ENCODE peak calls at places on chromosomes 12 and 14, in eight cellular contexts. Y is dorsolateral prefrontal cortex, Z is tibial nerve, W is adipocyte, I is MM.1S, C is GM12878, A is BE2C, S is testis. V is an unnamed sample.

GRCh38 chr12:123027726-123028445 is 47.4 kb downstream of the ARL6IP4 start:
- DNase-seq in Y (no peak), Z (no peak), W (no peak), I (no peak), C (no peak), A (no peak), S (no peak), V (no peak)

GRCh38 chr12:89400415-89400814 is 48.1 kb upstream of the DUSP6 start:
- DNase-seq in Y (no peak), Z (no peak), W (no peak), I (no peak), C (no peak), A (no peak), S (no peak), V (no peak)

GRCh38 chr12:27975222-27976136 is 2.9 kb upstream of the PTHLH start:
- DNase-seq in Y (no peak), Z (no peak), W (peak; percentile 54), I (no peak), C (no peak), A (peak; percentile 36), S (peak; percentile 37), V (peak; percentile 62)

GRCh38 chr12:64006211-64006610 is 161.7 kb downstream of the SRGAP1 start:
- DNase-seq in Y (no peak), Z (no peak), W (no peak), I (no peak), C (no peak), A (no peak), S (no peak), V (no peak)

GRCh38 chr14:99944241-99944651 is 121.0 kb upstream of the EVL start:
- DNase-seq in Y (no peak), Z (no peak), W (no peak), I (no peak), C (no peak), A (no peak), S (no peak), V (peak; percentile 62)

GRCh38 chr12:89117448-89118034 is 234.8 kb downstream of the DUSP6 start:
- DNase-seq in Y (no peak), Z (no peak), W (no peak), I (no peak), C (no peak), A (peak; percentile 10), S (no peak), V (peak; percentile 77)

GRCh38 chr14:68636597-68636996 is 156.3 kb downstream of the ZFP36L1 start:
- DNase-seq in Y (no peak), Z (no peak), W (no peak), I (no peak), C (no peak), A (peak; percentile 34), S (no peak), V (no peak)

GRCh38 chr14:91378945-91379932 is 38.4 kb downstream of the CCDC88C start:
- DNase-seq in Y (no peak), Z (no peak), W (peak; percentile 10), I (no peak), C (no peak), A (no peak), S (no peak), V (no peak)

GRCh38 chr12:44961887-44962286 is 85.8 kb upstream of the NELL2 start:
- DNase-seq in Y (no peak), Z (no peak), W (no peak), I (no peak), C (no peak), A (no peak), S (no peak), V (no peak)

GRCh38 chr12:46771268-46771837 is 54.4 kb downstream of the SLC38A4 start:
- DNase-seq in Y (no peak), Z (no peak), W (peak; percentile 43), I (no peak), C (no peak), A (no peak), S (no peak), V (no peak)

GRCh38 chr14:91357272-91357671 is 60.3 kb downstream of the CCDC88C start:
- DNase-seq in Y (no peak), Z (no peak), W (no peak), I (no peak), C (no peak), A (no peak), S (no peak), V (no peak)

GRCh38 chr14:38837333-38838048 is 265.5 kb downstream of the SEC23A start:
- DNase-seq in Y (no peak), Z (no peak), W (no peak), I (no peak), C (no peak), A (no peak), S (no peak), V (peak; percentile 60)

GRCh38 chr14:54591461-54592245 is 24.7 kb downstream of the SAMD4A start:
- DNase-seq in Y (no peak), Z (no peak), W (peak; percentile 55), I (no peak), C (no peak), A (no peak), S (no peak), V (no peak)

GRCh38 chr12:95439578-95440230 is 34.2 kb upstream of the METAP2 start:
- DNase-seq in Y (no peak), Z (no peak), W (no peak), I (no peak), C (no peak), A (no peak), S (no peak), V (no peak)

GRCh38 chr12:51013441-51013840 is 12.7 kb downstream of the SLC11A2 start:
- DNase-seq in Y (no peak), Z (no peak), W (no peak), I (no peak), C (no peak), A (no peak), S (no peak), V (no peak)

GRCh38 chr12:61538951-61539350 is 721.3 kb upstream of the USP15 start:
- DNase-seq in Y (no peak), Z (no peak), W (no peak), I (peak; percentile 20), C (no peak), A (no peak), S (peak; percentile 38), V (no peak)

GRCh38 chr12:34607520-34608195 is 585.4 kb downstream of the ALG10 start:
- DNase-seq in Y (no peak), Z (no peak), W (no peak), I (no peak), C (no peak), A (no peak), S (no peak), V (no peak)

GRCh38 chr14:34051966-34052657 is 101.2 kb upstream of the EGLN3 start:
- DNase-seq in Y (no peak), Z (no peak), W (peak; percentile 13), I (peak; percentile 54), C (peak; percentile 76), A (no peak), S (no peak), V (no peak)

GRCh38 chr12:121124402-121125109 is 8.1 kb upstream of the P2RX7 start:
- DNase-seq in Y (no peak), Z (no peak), W (peak; percentile 16), I (no peak), C (no peak), A (no peak), S (no peak), V (no peak)

GRCh38 chr12:6958609-6959375 is 7.6 kb downstream of the PTPN6 start:
- DNase-seq in Y (no peak), Z (no peak), W (no peak), I (peak; percentile 89), C (no peak), A (no peak), S (no peak), V (peak; percentile 59)

GRCh38 chr14:102457491-102457890 is 52.1 kb downstream of the ANKRD9 start:
- DNase-seq in Y (no peak), Z (no peak), W (no peak), I (no peak), C (no peak), A (no peak), S (no peak), V (no peak)

GRCh38 chr14:56805992-56806737 is 4.1 kb downstream of the OTX2 start:
- DNase-seq in Y (no peak), Z (no peak), W (no peak), I (no peak), C (no peak), A (no peak), S (no peak), V (no peak)
- H3K27me3 ChIP-seq in Y (peaks cover 44% of the 10 kb centered on the region), Z (peaks cover 100% of the 10 kb centered on the region), W (peaks cover 94% of the 10 kb centered on the region), I (no peaks in the 10 kb centered on the region), C (peaks cover 47% of the 10 kb centered on the region), A (peaks cover 98% of the 10 kb centered on the region), S (no peaks in the 10 kb centered on the region), V (peaks cover 96% of the 10 kb centered on the region)

DNA sequence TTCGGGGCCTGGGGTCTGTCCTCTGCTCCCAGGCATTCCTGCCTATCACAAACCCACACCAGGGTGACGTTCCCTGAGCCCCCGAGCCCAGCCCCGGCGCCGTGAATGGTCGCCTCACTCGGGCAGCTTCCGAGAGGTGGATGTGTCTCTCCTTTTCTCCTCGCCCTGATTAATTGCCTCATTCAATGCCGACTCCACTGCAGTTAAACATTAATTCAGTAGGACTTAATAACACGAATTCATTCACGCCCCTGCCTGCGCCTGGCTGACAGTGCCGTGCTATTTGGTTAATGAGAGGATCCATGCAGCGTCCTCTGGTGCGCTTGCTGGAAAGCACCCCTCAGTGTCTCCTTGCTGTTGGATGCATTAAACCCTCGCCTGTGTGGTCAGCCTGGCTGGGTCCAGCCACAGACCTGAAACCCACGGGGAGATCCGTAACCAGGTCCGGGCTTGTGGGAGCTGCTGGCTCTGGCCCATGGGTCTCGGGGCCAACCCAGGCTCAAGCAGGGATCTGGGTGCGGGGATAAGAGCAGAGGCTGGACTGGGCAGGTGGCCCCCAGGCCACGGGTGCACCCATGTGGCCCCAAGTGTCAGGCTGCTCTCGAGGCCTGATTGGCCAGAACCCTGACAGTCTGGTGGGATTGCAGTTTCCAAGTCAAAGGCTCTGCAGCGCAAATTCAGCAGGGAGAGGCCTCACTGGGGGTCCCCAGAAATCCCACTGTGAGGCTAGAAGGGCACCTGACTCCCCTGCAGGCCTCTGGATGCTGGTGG is 55.4 kb downstream of the FBRSL1 start:
- DNase-seq in Y (no peak), Z (no peak), W (no peak), I (no peak), C (no peak), A (no peak), S (no peak), V (no peak)
- H3K27me3 ChIP-seq in Y (no peaks in the 10 kb centered on the region), Z (no peaks in the 10 kb centered on the region), W (no peaks in the 10 kb centered on the region), I (no peaks in the 10 kb centered on the region), C (no peaks in the 10 kb centered on the region), A (no peaks in the 10 kb centered on the region), S (no peaks in the 10 kb centered on the region), V (no peaks in the 10 kb centered on the region)

GRCh38 chr14:94773017-94773681 is 3.2 kb upstream of the GSC start:
- DNase-seq in Y (no peak), Z (no peak), W (no peak), I (no peak), C (no peak), A (no peak), S (no peak), V (no peak)
- H3K27me3 ChIP-seq in Y (peaks cover 34% of the 10 kb centered on the region), Z (peaks cover 98% of the 10 kb centered on the region), W (no peaks in the 10 kb centered on the region), I (peaks cover 38% of the 10 kb centered on the region), C (peaks cover 33% of the 10 kb centered on the region), A (peaks cover 78% of the 10 kb centered on the region), S (peaks cover 8% of the 10 kb centered on the region), V (peaks cover 76% of the 10 kb centered on the region)

DNA sequence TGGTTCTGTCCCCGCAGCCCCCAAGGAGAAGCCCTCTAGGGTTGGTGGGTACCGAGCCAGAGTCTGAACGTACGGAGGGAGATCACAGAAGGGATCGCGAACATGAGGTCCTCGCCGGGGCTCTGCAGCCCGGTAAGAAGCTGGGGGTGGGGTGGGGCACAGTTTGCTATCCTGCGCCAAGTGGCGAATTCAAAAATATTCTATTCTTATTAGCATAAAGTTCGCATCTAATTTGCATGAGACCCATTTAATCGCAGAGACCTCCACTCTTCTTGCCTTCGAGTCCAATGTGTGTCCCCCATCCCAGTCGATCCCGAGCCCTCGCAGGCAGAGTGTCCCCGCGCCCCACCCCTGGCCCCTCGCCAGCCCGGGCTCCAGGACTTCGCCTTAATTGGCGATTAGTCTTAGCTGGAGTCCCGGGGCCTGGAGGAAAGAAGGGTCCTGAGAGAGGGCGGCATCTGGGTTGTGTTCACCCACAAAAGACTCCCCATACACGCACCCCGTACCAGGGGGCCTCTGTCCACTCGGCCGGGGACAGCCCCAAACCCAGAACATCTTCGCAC is 601 bp upstream of the ARHGEF25 start:
- DNase-seq in Y (no peak), Z (no peak), W (no peak), I (no peak), C (no peak), A (peak; percentile 58), S (peak; percentile 61), V (no peak)
- H3K27me3 ChIP-seq in Y (no peaks in the 10 kb centered on the region), Z (no peaks in the 10 kb centered on the region), W (peaks cover 37% of the 10 kb centered on the region), I (no peaks in the 10 kb centered on the region), C (no peaks in the 10 kb centered on the region), A (no peaks in the 10 kb centered on the region), S (no peaks in the 10 kb centered on the region), V (no peaks in the 10 kb centered on the region)

V was measured in RWPE2.